ENCODE peak calls at places on chromosomes 16 and 17, in five cellular contexts. E is H9, S is mesenchymal stem cell, J is neuronal stem cell, B is H1. O is an unnamed sample.

GRCh38 chr16:56600398-56600999 is 7.9 kb upstream of the MT2A start:
- DNase-seq in E (no peak), S (peak), J (no peak), B (no peak), O (peak)

GRCh38 chr17:60229189-60229802 is 79.5 kb downstream of the CA4 start:
- DNase-seq in E (no peak), S (no peak), J (no peak), B (no peak), O (peak)

GRCh38 chr17:13204607-13205237 is 186.9 kb upstream of the ELAC2 start:
- DNase-seq in E (no peak), S (no peak), J (no peak), B (no peak), O (peak)

GRCh38 chr17:74497471-74497870 is 31.0 kb downstream of the CD300A start:
- DNase-seq in E (no peak), S (no peak), J (no peak), B (no peak), O (no peak)

GRCh38 chr16:85704011-85704410 is 15.3 kb upstream of the GINS2 start:
- DNase-seq in E (no peak), S (no peak), J (no peak), B (no peak), O (no peak)

GRCh38 chr16:4093495-4094137 is 22.6 kb downstream of the ADCY9 start:
- DNase-seq in E (no peak), S (peak), J (no peak), B (no peak), O (no peak)

GRCh38 chr16:86854895-86855294 is 276.5 kb downstream of the FOXL1 start:
- DNase-seq in E (no peak), S (peak), J (no peak), B (no peak), O (no peak)

GRCh38 chr16:29680180-29680598 is 1.2 kb downstream of the QPRT start:
- DNase-seq in E (no peak), S (no peak), J (no peak), B (no peak), O (peak)

GRCh38 chr17:38674749-38675615 is at the start of gene EPOP:
- DNase-seq in E (peak), S (peak), J (peak), B (no peak), O (peak)

GRCh38 chr17:17354560-17355357 is 51.6 kb downstream of the NT5M start:
- DNase-seq in E (peak), S (peak), J (peak), B (peak), O (peak)

GRCh38 chr17:65774787-65775186 is 213.3 kb upstream of the AXIN2 start:
- DNase-seq in E (no peak), S (no peak), J (no peak), B (no peak), O (no peak)

GRCh38 chr17:77375108-77375507 is 234.3 kb downstream of the SEC14L1 start:
- DNase-seq in E (no peak), S (no peak), J (no peak), B (no peak), O (peak)

GRCh38 chr16:72934661-72935403 is 113.1 kb downstream of the ZFHX3 start:
- DNase-seq in E (no peak), S (peak), J (no peak), B (no peak), O (no peak)

GRCh38 chr17:41026668-41027471 is at the start of gene KRTAP1-5:
- DNase-seq in E (no peak), S (peak), J (no peak), B (no peak), O (no peak)

GRCh38 chr17:4512156-4513112 is 13.8 kb downstream of the SPNS2 start:
- DNase-seq in E (no peak), S (no peak), J (no peak), B (no peak), O (no peak)

GRCh38 chr17:17305282-17305801 is 2.2 kb downstream of the NT5M start:
- DNase-seq in E (no peak), S (peak), J (no peak), B (no peak), O (no peak)

GRCh38 chr17:46928472-46929261 is 5.7 kb downstream of the GOSR2 start:
- DNase-seq in E (no peak), S (peak), J (no peak), B (no peak), O (no peak)

GRCh38 chr17:46930083-46930482 is 7.1 kb downstream of the GOSR2 start:
- DNase-seq in E (no peak), S (no peak), J (no peak), B (no peak), O (no peak)

GRCh38 chr17:46929413-46929812 is 6.5 kb downstream of the GOSR2 start:
- DNase-seq in E (no peak), S (peak), J (no peak), B (no peak), O (peak)

GRCh38 chr17:46935658-46936266 is 12.8 kb downstream of the GOSR2 start:
- DNase-seq in E (no peak), S (no peak), J (no peak), B (no peak), O (no peak)

DNA sequence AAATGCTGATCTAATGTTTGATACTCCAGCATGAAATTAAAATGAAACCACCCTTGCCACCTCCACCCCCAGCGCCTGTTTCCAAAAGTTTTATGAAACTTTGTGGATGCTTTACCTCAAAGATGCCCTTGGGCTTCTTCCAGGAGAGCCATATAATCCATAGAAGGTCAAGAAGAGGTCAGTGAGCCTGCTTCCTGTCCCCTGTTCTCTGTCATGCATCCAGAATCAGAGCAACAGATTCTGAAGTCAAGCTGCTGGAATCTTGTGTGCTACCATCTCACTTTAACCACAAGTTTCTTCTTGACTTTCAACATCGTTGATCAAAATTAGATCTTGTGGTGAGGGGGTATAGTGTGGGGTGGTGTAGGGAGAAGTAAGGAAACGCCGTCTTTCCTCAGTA is 8.6 kb downstream of the GOSR2 start:
- DNase-seq in E (no peak), S (no peak), J (no peak), B (no peak), O (no peak)
- H2BK12ac ChIP-seq in E (no peak), S (no peak), J (no peak), B (no peak), O (peak)

GRCh38 chr16:2159052-2159838 is 3.7 kb downstream of the TRAF7 start:
- DNase-seq in E (no peak), S (no peak), J (no peak), B (no peak), O (no peak)

GRCh38 chr16:2162676-2163118 is 7.1 kb downstream of the TRAF7 start:
- DNase-seq in E (no peak), S (no peak), J (no peak), B (no peak), O (no peak)

GRCh38 chr16:2163211-2163881 is 7.8 kb downstream of the TRAF7 start:
- DNase-seq in E (no peak), S (no peak), J (no peak), B (no peak), O (no peak)

GRCh38 chr16:2161911-2162310 is 6.3 kb downstream of the TRAF7 start:
- DNase-seq in E (no peak), S (no peak), J (no peak), B (no peak), O (no peak)

GRCh38 chr16:2160915-2161551 is 5.5 kb downstream of the TRAF7 start:
- DNase-seq in E (no peak), S (no peak), J (no peak), B (no peak), O (no peak)
- H4K91ac ChIP-seq in E (no peak), S (no peak), J (no peak), B (no peak), O (no peak)

GRCh38 chr17:27296427-27296979 is 2.6 kb downstream of the WSB1 start:
- DNase-seq in E (no peak), S (peak), J (no peak), B (no peak), O (peak)
- H2BK12ac ChIP-seq in E (no peak), S (no peak), J (no peak), B (no peak), O (no peak)

DNA sequence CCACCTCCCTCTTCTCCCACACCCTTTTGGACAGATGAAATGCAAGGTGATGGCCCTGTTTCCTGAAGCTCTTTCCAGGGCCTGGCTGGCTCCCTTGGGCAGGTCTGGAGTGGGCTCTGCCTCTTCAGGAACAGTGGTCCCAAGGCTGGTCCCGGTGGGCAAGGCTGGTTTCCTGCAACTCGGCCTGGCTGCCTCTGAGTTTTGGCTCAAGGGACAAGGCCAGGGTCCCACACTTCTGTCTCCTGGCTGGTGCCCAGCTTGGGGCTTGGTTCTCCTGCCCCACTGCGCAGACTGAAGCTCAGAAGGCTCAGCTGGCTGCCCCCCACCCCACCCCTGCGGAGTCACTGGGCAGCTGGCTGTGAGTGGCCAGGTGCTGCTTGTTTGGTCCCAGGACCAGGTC is 3.8 kb upstream of the ACTG1 start:
- DNase-seq in E (peak), S (no peak), J (no peak), B (no peak), O (no peak)
- H4K91ac ChIP-seq in E (no peak), S (peak), J (no peak), B (no peak), O (peak)

DNA sequence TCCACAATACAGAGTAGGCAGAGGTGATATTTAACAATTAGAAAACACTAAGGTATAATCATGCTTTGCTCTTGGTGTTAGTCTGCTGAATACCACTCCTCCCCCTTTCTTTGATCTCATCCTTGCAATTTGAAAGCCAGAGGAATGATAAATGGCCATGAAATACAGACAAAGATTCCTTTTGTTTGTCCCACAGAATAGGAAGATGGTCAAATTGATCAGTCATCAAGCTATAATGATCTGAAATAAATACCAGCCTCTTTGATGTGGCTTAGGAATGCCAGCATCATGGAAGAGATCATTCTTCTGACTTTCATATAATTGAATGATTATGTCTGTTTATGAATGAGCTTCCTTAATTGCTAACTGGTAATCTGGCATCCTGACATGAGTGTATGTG is 1541.7 kb upstream of the CDH8 start:
- DNase-seq in E (no peak), S (no peak), J (no peak), B (no peak), O (no peak)
- H2BK12ac ChIP-seq in E (no peak), S (no peak), J (no peak), B (no peak), O (no peak)

GRCh38 chr17:35345445-35345925 is 27.9 kb downstream of the SLFN11 start:
- DNase-seq in E (peak), S (no peak), J (peak), B (no peak), O (no peak)
- H4K91ac ChIP-seq in E (no peak), S (no peak), J (no peak), B (no peak), O (no peak)

GRCh38 chr17:79324219-79324618 is 249.6 kb downstream of the ENGASE start:
- DNase-seq in E (no peak), S (no peak), J (no peak), B (no peak), O (no peak)
- H2BK12ac ChIP-seq in E (no peak), S (no peak), J (no peak), B (no peak), O (no peak)